ENCODE peak calls at places on chromosomes 7 and 10, in ten cellular contexts. C is COR-L47; H is HEK293T; Q is HTR-8/SVneo; K is Daoy; J is stimulated activated naive CD8-positive, alpha-beta T cell treated with anti-CD3 and anti-CD28 coated beads, Interleukin-15, amount 100 ng/mL, for 72 hours; G is EL; A is WTC11; T is activated CD4-positive, alpha-beta T cell treated with anti-CD3 and anti-CD28 coated beads for 1 hour; B is NCI-H69. O is an unnamed sample.

GRCh38 chr7:95357623-95358022 is 33.3 kb upstream of the PON1 start:
- DNase-seq in A (no peak), B (no peak), G (no peak), H (no peak), C (no peak), K (no peak), J (no peak), T (no peak), Q (no peak), O (no peak)

GRCh38 chr7:158228986-158229385 is 358.6 kb downstream of the PTPRN2 start:
- DNase-seq in A (no peak), J (no peak), C (peak), T (no peak), G (no peak), H (no peak), B (peak), Q (no peak), K (no peak), O (no peak)

GRCh38 chr10:116056445-116057293 is 216.3 kb downstream of the GFRA1 start:
- DNase-seq in B (no peak), T (no peak), A (no peak), G (no peak), C (no peak), H (no peak), Q (no peak), K (no peak), J (no peak), O (peak)

GRCh38 chr7:119685906-119686305 is 587.1 kb upstream of the KCND2 start:
- DNase-seq in H (no peak), Q (no peak), T (no peak), B (peak), A (no peak), G (no peak), C (no peak), K (no peak), J (no peak), O (no peak)

GRCh38 chr7:28853150-28853549 is 105.0 kb downstream of the TRIL start:
- DNase-seq in T (no peak), B (peak), J (no peak), G (no peak), K (peak), A (no peak), Q (no peak), H (no peak), C (no peak), O (no peak)

GRCh38 chr10:97532935-97533671 is 34.4 kb downstream of the UBTD1 start:
- DNase-seq in C (no peak), T (no peak), H (no peak), J (no peak), K (peak), A (peak), G (peak), Q (peak), B (no peak), O (no peak)

GRCh38 chr10:32790483-32790882 is 167.5 kb downstream of the ITGB1 start:
- DNase-seq in T (no peak), A (no peak), B (no peak), Q (no peak), K (no peak), G (peak), J (no peak), H (no peak), C (no peak), O (peak)

GRCh38 chr7:80721880-80722595 is 83.6 kb downstream of the CD36 start:
- DNase-seq in G (peak), K (peak), J (no peak), H (no peak), C (no peak), A (no peak), T (no peak), Q (peak), B (peak), O (peak)

GRCh38 chr7:130297628-130298027 is 4.7 kb downstream of the CPA4 start:
- DNase-seq in Q (no peak), K (no peak), T (no peak), A (no peak), B (no peak), G (no peak), C (no peak), J (no peak), H (no peak), O (no peak)

GRCh38 chr10:95355241-95355779 is 64.5 kb upstream of the PDLIM1 start:
- DNase-seq in H (no peak), B (peak), Q (no peak), T (no peak), G (no peak), A (no peak), C (peak), J (no peak), K (no peak), O (no peak)

GRCh38 chr7:117185124-117185523 is 137.7 kb downstream of the WNT2 start:
- DNase-seq in T (no peak), J (no peak), A (no peak), G (no peak), Q (no peak), K (no peak), C (no peak), H (no peak), B (no peak), O (no peak)

GRCh38 chr10:35422236-35422635 is 85.9 kb downstream of the CCNY start:
- DNase-seq in T (no peak), Q (no peak), A (no peak), K (peak), C (no peak), B (peak), J (no peak), G (peak), H (no peak), O (no peak)

GRCh38 chr10:79446451-79447020 is 1.1 kb upstream of the ZCCHC24 start:
- DNase-seq in Q (no peak), J (no peak), H (peak), C (no peak), B (peak), A (peak), G (peak), T (peak), K (peak), O (peak)

GRCh38 chr10:30038961-30039536 is 20.3 kb downstream of the JCAD start:
- DNase-seq in A (no peak), J (no peak), Q (no peak), T (no peak), H (no peak), G (no peak), B (no peak), K (no peak), C (no peak), O (no peak)

GRCh38 chr10:59362184-59362966 is at the start of gene FAM13C:
- DNase-seq in B (peak), C (peak), A (peak), K (peak), J (peak), H (peak), T (no peak), G (peak), Q (peak), O (peak)

GRCh38 chr10:70283445-70284399 is at the start of gene NPFFR1:
- DNase-seq in C (no peak), B (peak), H (no peak), Q (no peak), A (peak), J (no peak), K (no peak), T (no peak), G (no peak), O (no peak)

GRCh38 chr7:98240961-98241673 is 10.9 kb downstream of the TECPR1 start:
- DNase-seq in G (peak), T (no peak), K (peak), Q (peak), A (peak), C (peak), B (peak), J (peak), H (peak), O (peak)

GRCh38 chr7:29322023-29322712 is 127.6 kb downstream of the CHN2 start:
- DNase-seq in H (no peak), G (no peak), K (no peak), Q (no peak), B (peak), J (no peak), T (no peak), C (no peak), A (no peak), O (no peak)

GRCh38 chr10:24223341-24223740 is 14.4 kb downstream of the KIAA1217 start:
- DNase-seq in H (no peak), Q (no peak), G (no peak), K (no peak), A (no peak), T (no peak), C (no peak), J (no peak), B (no peak), O (no peak)